ENCODE peak calls at places on chromosomes 11 and 22, in seven cellular contexts. C, K, Y, D, M, T and X are unnamed samples.

GRCh38 chr11:68275721-68276488 is 4.1 kb upstream of the C11orf24 start:
- DNase-seq in C (peak), K (no peak), Y (no peak), D (no peak), M (no peak), T (no peak), X (no peak)

GRCh38 chr11:74417379-74417804 is 19.2 kb upstream of the PGM2L1 start:
- DNase-seq in C (peak), K (no peak), Y (peak), D (no peak), M (peak), T (peak), X (peak)

GRCh38 chr11:48307760-48308386 is 1.9 kb downstream of the OR4S1 start:
- DNase-seq in C (peak), K (peak), Y (peak), D (peak), M (peak), T (no peak), X (peak)

GRCh38 chr11:71309611-71310010 is 57.2 kb upstream of the SHANK2 start:
- DNase-seq in C (no peak), K (no peak), Y (no peak), D (no peak), M (no peak), T (no peak), X (no peak)

GRCh38 chr22:30216710-30217109 is 29.8 kb downstream of the LIF start:
- DNase-seq in C (no peak), K (no peak), Y (no peak), D (no peak), M (no peak), T (no peak), X (no peak)

GRCh38 chr11:134625151-134625550 is 213.1 kb upstream of the B3GAT1 start:
- DNase-seq in C (no peak), K (no peak), Y (no peak), D (no peak), M (no peak), T (no peak), X (no peak)

GRCh38 chr11:62128835-62129234 is 5.0 kb downstream of the INCENP start:
- DNase-seq in C (no peak), K (no peak), Y (no peak), D (no peak), M (no peak), T (no peak), X (no peak)

GRCh38 chr22:30289980-30290313 is 642 bp upstream of the CASTOR1 start:
- DNase-seq in C (no peak), K (no peak), Y (no peak), D (no peak), M (no peak), T (no peak), X (no peak)

GRCh38 chr11:76810151-76810853 is 27.1 kb downstream of the TSKU start:
- DNase-seq in C (no peak), K (peak), Y (no peak), D (no peak), M (peak), T (no peak), X (peak)

GRCh38 chr11:31640611-31641010 is 131.0 kb downstream of the ELP4 start:
- DNase-seq in C (no peak), K (no peak), Y (no peak), D (no peak), M (no peak), T (no peak), X (no peak)

GRCh38 chr11:119476666-119477331 is 53.8 kb upstream of the THY1 start:
- DNase-seq in C (no peak), K (no peak), Y (no peak), D (no peak), M (no peak), T (no peak), X (no peak)

GRCh38 chr11:111838054-111838453 is 33.3 kb downstream of the ALG9 start:
- DNase-seq in C (no peak), K (no peak), Y (no peak), D (no peak), M (no peak), T (no peak), X (no peak)

GRCh38 chr11:104968365-104968855 is at the start of gene CASP4:
- DNase-seq in C (peak), K (peak), Y (peak), D (no peak), M (peak), T (peak), X (peak)

GRCh38 chr11:34972892-34973291 is 56.5 kb downstream of the PDHX start:
- DNase-seq in C (no peak), K (peak), Y (no peak), D (no peak), M (peak), T (peak), X (peak)

GRCh38 chr11:61587541-61587941 is 6.7 kb upstream of the SYT7 start:
- DNase-seq in C (peak), K (peak), Y (peak), D (peak), M (peak), T (no peak), X (peak)

GRCh38 chr11:68076371-68077042 is 37.7 kb downstream of the TCIRG1 start:
- DNase-seq in C (no peak), K (no peak), Y (no peak), D (no peak), M (no peak), T (no peak), X (peak)

GRCh38 chr22:37090920-37091688 is 18.4 kb downstream of the TMPRSS6 start:
- DNase-seq in C (no peak), K (peak), Y (no peak), D (no peak), M (no peak), T (no peak), X (no peak)

GRCh38 chr11:2436521-2437031 is 7.7 kb downstream of the TRPM5 start:
- DNase-seq in C (no peak), K (no peak), Y (no peak), D (peak), M (no peak), T (no peak), X (no peak)

GRCh38 chr11:61959678-61960077 is 7.8 kb downstream of the FTH1 start:
- DNase-seq in C (no peak), K (no peak), Y (no peak), D (no peak), M (no peak), T (no peak), X (no peak)

GRCh38 chr11:118662401-118663271 is 16.8 kb downstream of the TREH start:
- DNase-seq in C (peak), K (no peak), Y (peak), D (no peak), M (no peak), T (no peak), X (no peak)

GRCh38 chr11:14340721-14341120 is 18.3 kb downstream of the RRAS2 start:
- DNase-seq in C (no peak), K (no peak), Y (no peak), D (no peak), M (no peak), T (no peak), X (no peak)

GRCh38 chr11:31375866-31376265 is 6.2 kb downstream of the DNAJC24 start:
- DNase-seq in C (no peak), K (no peak), Y (no peak), D (no peak), M (no peak), T (no peak), X (no peak)

GRCh38 chr22:39263626-39264025 is 18.8 kb upstream of the PDGFB start:
- DNase-seq in C (no peak), K (no peak), Y (no peak), D (no peak), M (no peak), T (no peak), X (no peak)
- TF ChIP-seq CTCF in C (no peak), K (no peak), Y (no peak), D (no peak), M (no peak), T (no peak), X (no peak)

GRCh38 chr22:27797793-27798525 is 3.6 kb downstream of the MN1 start:
- DNase-seq in C (no peak), K (no peak), Y (no peak), D (no peak), M (no peak), T (no peak), X (no peak)
- H3K4me3 ChIP-seq in C (no peak), K (no peak), Y (no peak), D (peak), M (no peak), T (peak), X (no peak)

GRCh38 chr11:124869331-124869730 is 4.1 kb downstream of the ROBO3 start:
- DNase-seq in C (no peak), K (no peak), Y (no peak), D (no peak), M (no peak), T (no peak), X (no peak)

GRCh38 chr11:124868322-124869274 is 3.4 kb downstream of the ROBO3 start:
- DNase-seq in C (no peak), K (no peak), Y (no peak), D (no peak), M (no peak), T (no peak), X (no peak)

GRCh38 chr11:124869856-124870387 is 4.7 kb downstream of the ROBO3 start:
- DNase-seq in C (no peak), K (no peak), Y (no peak), D (no peak), M (no peak), T (no peak), X (no peak)

GRCh38 chr11:124865902-124866851 is 945 bp downstream of the ROBO3 start:
- DNase-seq in C (no peak), K (peak), Y (peak), D (no peak), M (no peak), T (no peak), X (peak)

GRCh38 chr11:124867700-124868099 is 2.5 kb downstream of the ROBO3 start:
- DNase-seq in C (no peak), K (peak), Y (peak), D (no peak), M (peak), T (peak), X (peak)
- TF ChIP-seq CTCF in C (peak), K (peak), Y (peak), D (peak), M (peak), T (peak), X (peak)

GRCh38 chr11:69700278-69701140 is 3.3 kb downstream of the FGF19 start:
- DNase-seq in C (peak), K (peak), Y (peak), D (peak), M (peak), T (peak), X (peak)
- H3K4me3 ChIP-seq in C (peak), K (no peak), Y (no peak), D (no peak), M (no peak), T (no peak), X (no peak)